ENCODE peak calls at places on chromosomes 6 and 20, in five cellular contexts. One of them, this sample, is unnamed.

GRCh38 chr6:25279748-25280616 is 808 bp downstream of the CARMIL1 start:
- DNase-seq in Ammon's horn: no peak
- DNase-seq in NCI-H2081 treated with DMSO at 0.1 percent for 48 hours: no peak
- DNase-seq in HTR-8/SVneo: peak; percentile 26
- DNase-seq in GDM1: no peak
- DNase-seq in this sample: no peak

GRCh38 chr6:72647489-72647888 is 25.6 kb downstream of the KCNQ5 start:
- DNase-seq in Ammon's horn: no peak
- DNase-seq in NCI-H2081 treated with DMSO at 0.1 percent for 48 hours: no peak
- DNase-seq in HTR-8/SVneo: no peak
- DNase-seq in GDM1: no peak
- DNase-seq in this sample: no peak

GRCh38 chr6:15439410-15440022 is 193.6 kb downstream of the JARID2 start:
- DNase-seq in Ammon's horn: no peak
- DNase-seq in NCI-H2081 treated with DMSO at 0.1 percent for 48 hours: no peak
- DNase-seq in HTR-8/SVneo: no peak
- DNase-seq in GDM1: peak; percentile 27
- DNase-seq in this sample: no peak

GRCh38 chr6:100121854-100122609 is 128.0 kb upstream of the MCHR2 start:
- DNase-seq in Ammon's horn: no peak
- DNase-seq in NCI-H2081 treated with DMSO at 0.1 percent for 48 hours: no peak
- DNase-seq in HTR-8/SVneo: no peak
- DNase-seq in GDM1: no peak
- DNase-seq in this sample: no peak

GRCh38 chr6:22600059-22600458 is 30.7 kb downstream of the HDGFL1 start:
- DNase-seq in Ammon's horn: no peak
- DNase-seq in NCI-H2081 treated with DMSO at 0.1 percent for 48 hours: no peak
- DNase-seq in HTR-8/SVneo: no peak
- DNase-seq in GDM1: no peak
- DNase-seq in this sample: no peak

GRCh38 chr6:154591220-154591619 is 80.7 kb upstream of the CNKSR3 start:
- DNase-seq in Ammon's horn: no peak
- DNase-seq in NCI-H2081 treated with DMSO at 0.1 percent for 48 hours: no peak
- DNase-seq in HTR-8/SVneo: no peak
- DNase-seq in GDM1: no peak
- DNase-seq in this sample: no peak

GRCh38 chr20:50543326-50543725 is 33.1 kb downstream of the PTPN1 start:
- DNase-seq in Ammon's horn: no peak
- DNase-seq in NCI-H2081 treated with DMSO at 0.1 percent for 48 hours: no peak
- DNase-seq in HTR-8/SVneo: no peak
- DNase-seq in GDM1: no peak
- DNase-seq in this sample: no peak

GRCh38 chr20:48779435-48779834 is 48.4 kb downstream of the PREX1 start:
- DNase-seq in Ammon's horn: no peak
- DNase-seq in NCI-H2081 treated with DMSO at 0.1 percent for 48 hours: no peak
- DNase-seq in HTR-8/SVneo: no peak
- DNase-seq in GDM1: no peak
- DNase-seq in this sample: no peak

GRCh38 chr20:63587256-63587655 is 13.2 kb upstream of the HELZ2 start:
- DNase-seq in Ammon's horn: no peak
- DNase-seq in NCI-H2081 treated with DMSO at 0.1 percent for 48 hours: no peak
- DNase-seq in HTR-8/SVneo: no peak
- DNase-seq in GDM1: no peak
- DNase-seq in this sample: no peak

GRCh38 chr6:107561325-107561724 is 71.4 kb downstream of the SOBP start:
- DNase-seq in Ammon's horn: no peak
- DNase-seq in NCI-H2081 treated with DMSO at 0.1 percent for 48 hours: no peak
- DNase-seq in HTR-8/SVneo: no peak
- DNase-seq in GDM1: no peak
- DNase-seq in this sample: no peak

GRCh38 chr6:5468586-5468985 is 207.3 kb downstream of the FARS2 start:
- DNase-seq in Ammon's horn: no peak
- DNase-seq in NCI-H2081 treated with DMSO at 0.1 percent for 48 hours: no peak
- DNase-seq in HTR-8/SVneo: no peak
- DNase-seq in GDM1: no peak
- DNase-seq in this sample: no peak

GRCh38 chr6:25898289-25898977 is 24.4 kb upstream of the SLC17A3 start:
- DNase-seq in Ammon's horn: no peak
- DNase-seq in NCI-H2081 treated with DMSO at 0.1 percent for 48 hours: no peak
- DNase-seq in HTR-8/SVneo: no peak
- DNase-seq in GDM1: no peak
- DNase-seq in this sample: no peak

GRCh38 chr6:109292420-109292819 is 89.8 kb downstream of the CD164 start:
- DNase-seq in Ammon's horn: no peak
- DNase-seq in NCI-H2081 treated with DMSO at 0.1 percent for 48 hours: no peak
- DNase-seq in HTR-8/SVneo: no peak
- DNase-seq in GDM1: no peak
- DNase-seq in this sample: no peak

GRCh38 chr20:57629976-57630525 is 9.8 kb upstream of the ZBP1 start:
- DNase-seq in Ammon's horn: peak; percentile 34
- DNase-seq in NCI-H2081 treated with DMSO at 0.1 percent for 48 hours: no peak
- DNase-seq in HTR-8/SVneo: no peak
- DNase-seq in GDM1: no peak
- DNase-seq in this sample: no peak

GRCh38 chr20:63314566-63315239 is 21.7 kb downstream of the COL20A1 start:
- DNase-seq in Ammon's horn: no peak
- DNase-seq in NCI-H2081 treated with DMSO at 0.1 percent for 48 hours: no peak
- DNase-seq in HTR-8/SVneo: no peak
- DNase-seq in GDM1: no peak
- DNase-seq in this sample: no peak

GRCh38 chr6:112839525-112839961 is 492.4 kb downstream of the RFPL4B start:
- DNase-seq in Ammon's horn: no peak
- DNase-seq in NCI-H2081 treated with DMSO at 0.1 percent for 48 hours: no peak
- DNase-seq in HTR-8/SVneo: peak; percentile 39
- DNase-seq in GDM1: no peak
- DNase-seq in this sample: no peak

GRCh38 chr20:59004763-59005522 is 2.1 kb downstream of the CTSZ start:
- DNase-seq in Ammon's horn: peak; percentile 59
- DNase-seq in NCI-H2081 treated with DMSO at 0.1 percent for 48 hours: no peak
- DNase-seq in HTR-8/SVneo: no peak
- DNase-seq in GDM1: peak; percentile 18
- DNase-seq in this sample: peak; percentile 94

GRCh38 chr6:122422003-122422402 is 22.6 kb downstream of the HSF2 start:
- DNase-seq in Ammon's horn: no peak
- DNase-seq in NCI-H2081 treated with DMSO at 0.1 percent for 48 hours: no peak
- DNase-seq in HTR-8/SVneo: no peak
- DNase-seq in GDM1: no peak
- DNase-seq in this sample: no peak